ENCODE peak calls at places on chromosome 6, in nine cellular contexts. C, V, L, Z, I, J, M, U and A are unnamed samples.

GRCh38 chr6:7805828-7806227 is 79.9 kb downstream of the BMP6 start:
- DNase-seq in C (no peak), Z (no peak), V (no peak), M (no peak), J (no peak), U (no peak), I (no peak), L (no peak), A (no peak)

GRCh38 chr6:82362868-82363267 is 749 bp upstream of the TPBG start:
- DNase-seq in J (peak; percentile 54), V (no peak), C (peak; percentile 95), L (no peak), U (no peak), I (no peak), M (no peak), Z (no peak), A (peak; percentile 77)

GRCh38 chr6:50049829-50050228 is at the start of gene DEFB112:
- DNase-seq in V (no peak), M (no peak), U (no peak), Z (no peak), J (no peak), C (no peak), L (no peak), I (no peak), A (no peak)

GRCh38 chr6:24719125-24719931 is at the start of gene C6orf62:
- DNase-seq in M (no peak), C (peak; percentile 83), J (peak; percentile 43), L (peak; percentile 45), U (no peak), V (peak; percentile 40), Z (peak; percentile 58), I (peak; percentile 60), A (no peak)

GRCh38 chr6:163416380-163416629 is 1.8 kb downstream of the QKI start:
- DNase-seq in I (no peak), J (no peak), M (no peak), V (no peak), U (no peak), C (peak; percentile 47), L (no peak), Z (no peak), A (peak; percentile 59)

GRCh38 chr6:38720295-38720694 is 5.2 kb downstream of the DNAH8 start:
- DNase-seq in L (no peak), C (no peak), U (no peak), V (no peak), J (no peak), Z (no peak), I (no peak), M (peak; percentile 10), A (no peak)

GRCh38 chr6:31652925-31653724 is 664 bp upstream of the BAG6 start:
- DNase-seq in M (no peak), V (peak; percentile 89), L (no peak), I (peak; percentile 92), J (peak; percentile 92), Z (peak; percentile 91), U (peak; percentile 76), C (peak; percentile 94), A (peak; percentile 92)

GRCh38 chr6:6823568-6824224 is 235.2 kb downstream of the LY86 start:
- DNase-seq in J (no peak), L (no peak), M (no peak), Z (no peak), V (peak; percentile 36), I (no peak), U (no peak), C (no peak), A (no peak)

GRCh38 chr6:88492824-88493223 is 326.7 kb upstream of the CNR1 start:
- DNase-seq in J (peak; percentile 24), U (no peak), L (no peak), M (peak; percentile 41), V (no peak), I (no peak), C (peak; percentile 63), Z (no peak), A (no peak)

GRCh38 chr6:135577059-135577538 is 79.6 kb upstream of the AHI1 start:
- DNase-seq in U (no peak), M (no peak), I (no peak), C (no peak), Z (no peak), J (no peak), L (no peak), V (no peak), A (no peak)

GRCh38 chr6:84422380-84422968 is 195.0 kb upstream of the CEP162 start:
- DNase-seq in I (no peak), Z (peak; percentile 63), L (peak; percentile 13), C (peak; percentile 6), V (no peak), U (peak; percentile 39), M (peak; percentile 64), J (peak; percentile 75), A (peak; percentile 68)

GRCh38 chr6:38684904-38685303 is 18.0 kb downstream of the GLO1 start:
- DNase-seq in L (no peak), C (no peak), U (no peak), J (no peak), Z (no peak), V (no peak), M (no peak), I (no peak), A (no peak)

GRCh38 chr6:3895303-3895635 is 46.1 kb downstream of the FAM50B start:
- DNase-seq in V (no peak), M (no peak), I (no peak), J (no peak), L (no peak), C (no peak), Z (no peak), U (no peak), A (no peak)

GRCh38 chr6:11732036-11732545 is 46.5 kb downstream of the ADTRP start:
- DNase-seq in C (peak; percentile 98), V (peak; percentile 34), Z (peak; percentile 85), L (no peak), M (no peak), I (no peak), J (no peak), U (peak; percentile 38), A (no peak)

GRCh38 chr6:21111399-21111725 is 482.2 kb upstream of the SOX4 start:
- DNase-seq in C (no peak), M (peak; percentile 22), V (peak; percentile 26), J (peak; percentile 13), U (no peak), Z (no peak), L (no peak), I (no peak), A (no peak)

GRCh38 chr6:159098636-159099106 is 53.9 kb upstream of the TAGAP start:
- DNase-seq in V (no peak), J (no peak), M (no peak), L (no peak), I (peak; percentile 85), C (no peak), Z (no peak), U (no peak), A (no peak)
- H3K4me1 ChIP-seq in V (peaks cover 5% of the 10 kb centered on the region), J (peaks cover 16% of the 10 kb centered on the region), M (no peaks in the 10 kb centered on the region), L (no peaks in the 10 kb centered on the region), I (peaks cover 55% of the 10 kb centered on the region), C (no peaks in the 10 kb centered on the region), Z (no peaks in the 10 kb centered on the region), U (no peaks in the 10 kb centered on the region), A (peaks cover 12% of the 10 kb centered on the region)

GRCh38 chr6:44128020-44128917 is 915 bp downstream of the TMEM63B start:
- DNase-seq in V (peak; percentile 54), C (peak; percentile 80), U (peak; percentile 51), J (peak; percentile 65), M (no peak), Z (peak; percentile 74), I (peak; percentile 52), L (peak; percentile 50), A (peak; percentile 60)
- H3K27ac ChIP-seq in V (peak overlapping the region; percentile 92), C (no peak overlapping the region), U (peak overlapping the region; percentile 96), J (peak overlapping the region; percentile 48), M (peak overlapping the region; percentile 98), Z (peak overlapping the region; percentile 99), I (peak overlapping the region; percentile 59), L (no peak overlapping the region), A (no peak overlapping the region)

GRCh38 chr6:127403636-127404035 is 55.6 kb downstream of the KIAA0408 start:
- DNase-seq in I (no peak), V (no peak), Z (no peak), M (no peak), J (no peak), U (no peak), C (no peak), L (no peak), A (no peak)

GRCh38 chr6:127402890-127403617 is 56.1 kb downstream of the KIAA0408 start:
- DNase-seq in Z (no peak), U (no peak), M (no peak), I (no peak), C (no peak), V (no peak), L (no peak), J (no peak), A (no peak)

GRCh38 chr6:127392301-127392700 is 48.9 kb upstream of the ECHDC1 start:
- DNase-seq in Z (no peak), M (no peak), L (no peak), V (no peak), J (no peak), U (no peak), C (no peak), I (no peak), A (no peak)

DNA sequence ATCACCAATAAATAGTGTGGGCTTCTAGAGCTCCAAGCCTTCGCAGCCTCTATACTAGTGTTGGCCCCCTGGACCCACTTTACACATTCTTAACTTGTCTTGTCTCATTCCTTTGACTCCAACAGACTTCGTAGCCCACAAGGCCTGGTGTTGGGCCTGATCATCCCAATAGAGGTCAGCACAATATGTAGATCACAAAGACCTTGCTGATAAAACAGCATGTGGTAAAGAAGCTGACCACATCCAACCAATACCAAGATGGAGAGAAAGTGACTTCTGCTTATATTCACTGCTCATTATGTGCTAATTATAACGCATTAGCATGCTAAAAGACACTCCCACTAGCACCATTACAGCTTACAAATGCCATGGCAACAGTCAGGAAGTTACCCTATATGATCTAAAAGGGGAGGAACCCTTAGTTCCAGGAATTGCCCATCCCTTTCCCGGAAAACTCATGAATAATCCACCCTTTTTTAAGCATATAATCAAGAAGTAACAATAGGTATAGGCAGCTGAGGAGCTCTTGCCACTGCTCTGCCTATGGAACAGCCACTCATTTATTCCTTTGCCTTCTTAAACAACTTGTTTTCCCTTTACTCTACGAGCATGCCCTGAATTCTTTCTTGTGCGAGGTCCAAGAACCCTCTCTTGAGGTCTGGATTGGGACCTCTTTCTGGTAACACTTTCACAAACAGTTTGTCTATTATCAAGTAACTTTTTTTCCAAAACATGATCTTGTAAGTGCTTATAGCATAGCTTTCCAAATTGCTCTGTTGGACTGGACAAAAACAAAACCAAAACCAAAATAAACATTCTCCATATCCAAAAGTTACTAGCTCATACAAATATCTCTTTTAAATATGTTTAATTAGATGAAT is 54.6 kb upstream of the ECHDC1 start:
- DNase-seq in Z (no peak), V (no peak), C (no peak), J (no peak), L (no peak), M (no peak), I (no peak), U (no peak), A (no peak)
- H3K4me1 ChIP-seq in Z (no peaks in the 10 kb centered on the region), V (no peaks in the 10 kb centered on the region), C (no peaks in the 10 kb centered on the region), J (no peaks in the 10 kb centered on the region), L (peaks cover 2% of the 10 kb centered on the region), M (no peaks in the 10 kb centered on the region), I (no peaks in the 10 kb centered on the region), U (no peaks in the 10 kb centered on the region), A (no peaks in the 10 kb centered on the region)

DNA sequence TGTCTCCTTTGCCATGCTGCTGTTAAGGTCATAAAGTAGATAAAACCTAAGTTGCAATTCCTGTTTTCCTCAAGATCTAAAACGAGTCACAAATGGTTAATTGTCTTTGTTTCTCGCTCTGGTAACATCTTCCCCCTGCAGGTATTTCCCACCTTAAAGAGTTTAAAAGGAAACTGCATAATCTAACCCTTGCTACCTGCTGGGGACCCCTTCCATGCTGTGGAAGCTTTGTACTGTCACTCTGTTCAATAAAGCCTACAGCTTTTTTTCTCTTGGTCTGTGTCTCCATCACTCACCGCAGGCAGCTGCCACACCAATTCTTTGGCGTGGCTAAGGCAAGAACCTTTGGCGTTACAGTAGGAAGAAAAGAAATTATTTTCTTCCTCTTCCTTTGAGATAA is 117.7 kb upstream of the GJE1 start:
- DNase-seq in V (no peak), Z (no peak), U (no peak), L (no peak), I (no peak), M (no peak), C (no peak), J (no peak), A (no peak)
- H3K27ac ChIP-seq in V (no peak overlapping the region), Z (no peak overlapping the region), U (no peak overlapping the region), L (no peak overlapping the region), I (no peak overlapping the region), M (peak overlapping the region; percentile 87), C (peak overlapping the region; percentile 92), J (no peak overlapping the region), A (peak overlapping the region; percentile 98)